ENCODE peak calls at places on chromosomes 1 and 21, in five cellular contexts. W, C, Z, S and B are unnamed samples.

GRCh38 chr1:236862615-236863211 is 67.6 kb downstream of the MTR start:
- DNase-seq in C (no peak), S (peak; percentile 45), Z (peak; percentile 84), W (peak; percentile 80), B (no peak)

GRCh38 chr1:38728176-38728908 is 131.2 kb downstream of the RRAGC start:
- DNase-seq in S (peak; percentile 55), W (no peak), C (no peak), Z (peak; percentile 10), B (peak; percentile 88)

GRCh38 chr21:45838636-45839035 is 142.9 kb upstream of the COL6A1 start:
- DNase-seq in C (no peak), Z (no peak), W (no peak), S (no peak), B (no peak)

GRCh38 chr1:183198463-183198862 is 12.4 kb downstream of the LAMC2 start:
- DNase-seq in S (no peak), Z (no peak), C (no peak), W (no peak), B (peak; percentile 91)

GRCh38 chr21:32946654-32947053 is 79.1 kb upstream of the OLIG2 start:
- DNase-seq in C (no peak), S (no peak), Z (no peak), W (no peak), B (no peak)

GRCh38 chr1:101025283-101025679 is 303 bp downstream of the DPH5 start:
- DNase-seq in C (no peak), W (no peak), Z (peak; percentile 31), S (peak; percentile 13), B (no peak)

GRCh38 chr1:181595234-181595633 is 111.9 kb downstream of the CACNA1E start:
- DNase-seq in S (no peak), Z (no peak), W (no peak), C (no peak), B (no peak)

GRCh38 chr1:36579049-36579448 is 96.3 kb upstream of the CSF3R start:
- DNase-seq in Z (no peak), W (no peak), C (no peak), S (no peak), B (no peak)

GRCh38 chr1:58717979-58718378 is 18.1 kb upstream of the MYSM1 start:
- DNase-seq in S (no peak), Z (no peak), W (peak; percentile 43), C (no peak), B (no peak)

GRCh38 chr1:21297975-21298374 is 7.7 kb upstream of the ECE1 start:
- DNase-seq in S (no peak), C (no peak), W (no peak), Z (no peak), B (no peak)

GRCh38 chr1:51969038-51969705 is 21.3 kb downstream of the RAB3B start:
- DNase-seq in W (no peak), S (no peak), C (no peak), Z (no peak), B (peak; percentile 74)

GRCh38 chr1:182687361-182687760 is 3.0 kb upstream of the RGS8 start:
- DNase-seq in C (no peak), S (no peak), W (no peak), Z (no peak), B (no peak)

GRCh38 chr21:42864812-42865211 is 14.5 kb downstream of the WDR4 start:
- DNase-seq in S (no peak), W (no peak), Z (no peak), C (no peak), B (no peak)

GRCh38 chr1:98428864-98429263 is 232.7 kb upstream of the SNX7 start:
- DNase-seq in C (no peak), S (no peak), W (no peak), Z (no peak), B (no peak)

GRCh38 chr1:42176902-42177519 is 12.5 kb upstream of the GUCA2A start:
- DNase-seq in S (no peak), W (peak; percentile 64), C (no peak), Z (peak; percentile 41), B (no peak)

GRCh38 chr1:226995966-226996332 is 55.9 kb downstream of the COQ8A start:
- DNase-seq in C (no peak), S (no peak), W (no peak), Z (no peak), B (no peak)

GRCh38 chr1:206115791-206116190 is 1.4 kb downstream of the AVPR1B start:
- DNase-seq in Z (no peak), S (no peak), W (no peak), C (no peak), B (no peak)

GRCh38 chr21:38179504-38179900 is 77.3 kb upstream of the KCNJ15 start:
- DNase-seq in W (no peak), C (no peak), S (no peak), Z (no peak), B (no peak)

GRCh38 chr1:155207578-155208405 is at the start of gene THBS3:
- DNase-seq in S (peak; percentile 65), W (no peak), Z (no peak), C (no peak), B (no peak)

GRCh38 chr1:228176461-228177182 is 11.0 kb downstream of the IBA57 start:
- DNase-seq in W (no peak), C (no peak), S (peak; percentile 58), Z (no peak), B (no peak)

GRCh38 chr1:112264010-112264409 is 132.0 kb upstream of the CTTNBP2NL start:
- DNase-seq in W (no peak), C (no peak), S (no peak), Z (no peak), B (no peak)

GRCh38 chr1:112264553-112264952 is 131.5 kb upstream of the CTTNBP2NL start:
- DNase-seq in S (peak; percentile 14), C (no peak), Z (no peak), W (no peak), B (no peak)

GRCh38 chr1:112267206-112267605 is 128.8 kb upstream of the CTTNBP2NL start:
- DNase-seq in S (no peak), Z (no peak), C (no peak), W (no peak), B (no peak)

GRCh38 chr1:112267929-112268328 is 128.1 kb upstream of the CTTNBP2NL start:
- DNase-seq in W (no peak), Z (peak; percentile 15), S (peak; percentile 38), C (no peak), B (no peak)

GRCh38 chr1:112265946-112266345 is 130.1 kb upstream of the CTTNBP2NL start:
- DNase-seq in W (no peak), S (no peak), C (no peak), Z (no peak), B (no peak)
- H3K4me3 ChIP-seq in W (no peak overlapping the region), S (no peak overlapping the region), C (no peak overlapping the region), Z (no peak overlapping the region), B (no peak overlapping the region)

DNA sequence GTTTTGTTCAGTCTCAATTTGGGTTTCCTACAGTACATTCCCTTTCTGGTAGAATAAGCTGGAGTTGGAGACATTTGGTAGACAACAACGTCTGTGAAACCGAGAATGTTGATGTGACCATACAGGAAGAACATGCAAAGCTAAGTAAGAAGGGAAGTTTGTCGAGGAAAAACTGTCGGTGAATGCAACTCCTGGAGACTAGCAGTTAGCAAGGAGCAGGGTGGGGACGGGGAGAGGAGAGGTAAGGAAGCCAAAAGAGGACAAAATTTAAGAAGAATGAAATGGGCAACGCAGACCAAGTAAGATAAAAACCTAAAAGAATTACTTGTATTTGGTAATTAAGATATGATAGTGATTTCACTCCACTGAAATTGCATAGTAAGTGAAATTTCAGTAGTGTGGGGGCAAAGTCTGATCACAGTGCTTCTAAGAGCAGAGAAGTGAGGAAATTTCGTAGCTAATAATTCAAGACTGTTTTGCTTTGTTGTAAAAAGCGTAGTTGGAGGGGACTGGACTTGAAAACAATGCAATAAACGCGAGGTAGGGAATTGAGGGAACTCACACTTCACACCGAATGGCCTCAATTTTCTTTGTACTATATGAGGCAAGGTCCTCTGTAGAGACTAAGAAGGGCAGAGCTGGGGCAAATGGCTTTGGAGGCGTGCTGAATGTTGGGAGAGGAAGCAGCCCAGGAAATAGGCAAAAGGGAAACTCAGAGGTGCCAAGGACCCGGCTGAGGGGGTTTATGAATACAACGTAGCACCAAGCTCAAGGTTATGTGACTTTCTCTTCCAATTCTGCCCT is 768 bp upstream of the GIPC2 start:
- DNase-seq in W (no peak), C (no peak), S (no peak), Z (peak; percentile 50), B (no peak)
- H3K4me3 ChIP-seq in W (no peak overlapping the region), C (peak overlapping the region; percentile 71), S (peak overlapping the region; percentile 93), Z (peak overlapping the region; percentile 54), B (peak overlapping the region; percentile 55)

GRCh38 chr1:158355773-158356172 is 2.1 kb downstream of the CD1E start:
- DNase-seq in W (no peak), S (no peak), Z (no peak), C (no peak), B (no peak)

GRCh38 chr1:158354255-158354654 is 561 bp downstream of the CD1E start:
- DNase-seq in W (peak; percentile 50), S (no peak), C (no peak), Z (no peak), B (no peak)

GRCh38 chr1:158357441-158357840 is 3.7 kb downstream of the CD1E start:
- DNase-seq in C (no peak), Z (no peak), W (no peak), S (no peak), B (no peak)

GRCh38 chr1:158353333-158354038 is at the start of gene CD1E:
- DNase-seq in C (no peak), W (peak; percentile 71), S (no peak), Z (no peak), B (no peak)
- H3K4me3 ChIP-seq in C (no peak within 1 kb of the TSS), W (peak within 1 kb of the TSS; percentile 74), S (no peak within 1 kb of the TSS), Z (no peak within 1 kb of the TSS), B (no peak within 1 kb of the TSS)

DNA sequence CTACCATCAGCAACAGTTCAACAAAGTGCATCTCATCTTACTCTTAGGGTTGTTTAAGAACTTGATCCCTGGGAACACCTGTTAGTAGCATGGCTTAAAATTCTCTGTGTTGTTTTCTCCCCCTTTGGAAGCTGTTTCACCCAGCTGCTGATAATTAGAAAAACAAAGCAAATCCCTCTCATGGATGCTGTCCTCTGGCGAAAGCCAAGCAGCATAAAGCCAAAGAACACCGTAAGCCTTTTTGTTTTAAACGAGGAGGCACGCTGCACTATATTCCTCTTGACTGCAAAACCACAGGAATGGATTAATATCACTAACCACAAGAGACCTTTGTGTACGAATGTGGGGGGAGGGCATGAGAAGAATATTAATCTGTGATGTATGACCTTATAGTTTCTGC is 923.2 kb downstream of the LTN1 start:
- DNase-seq in Z (no peak), W (no peak), C (no peak), S (no peak), B (peak; percentile 55)
- H3K4me3 ChIP-seq in Z (no peak overlapping the region), W (no peak overlapping the region), C (no peak overlapping the region), S (no peak overlapping the region), B (no peak overlapping the region)

DNA sequence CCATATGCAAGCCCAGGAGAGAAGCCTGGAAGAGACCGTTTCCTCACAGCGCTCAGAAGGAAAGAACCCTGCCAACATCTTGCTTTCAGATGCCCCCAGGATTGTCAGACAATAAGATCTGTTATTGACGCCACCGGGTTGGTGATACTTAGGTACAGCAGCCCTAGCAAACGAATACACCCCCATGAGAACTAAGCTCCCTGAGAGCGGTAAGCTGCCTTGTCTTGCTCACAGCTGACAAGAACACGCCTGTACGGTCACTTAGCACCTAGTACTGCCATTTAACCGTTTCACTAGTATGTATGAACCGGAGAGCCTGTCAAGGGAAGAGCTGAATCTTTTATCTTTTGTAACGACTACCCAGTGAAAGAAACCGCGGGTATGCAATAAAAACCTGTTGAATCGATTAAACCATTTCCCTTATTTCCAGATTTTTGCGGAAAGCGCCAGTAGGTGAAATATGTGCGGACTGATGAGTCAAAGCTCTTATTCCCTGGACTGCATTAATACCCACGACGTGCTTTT is 619 bp upstream of the ZBTB8B start:
- DNase-seq in W (no peak), C (no peak), Z (peak; percentile 12), S (no peak), B (no peak)
- H3K4me3 ChIP-seq in W (no peak overlapping the region), C (peak overlapping the region; percentile 55), Z (no peak overlapping the region), S (peak overlapping the region; percentile 59), B (peak overlapping the region; percentile 58)